ENCODE peak calls at places on chromosomes 1 and 21, in four cellular contexts. One of them, this sample, is unnamed.

GRCh38 chr1:4613606-4614370 is 40.6 kb upstream of the AJAP1 start:
- DNase-seq in neural crest cell: no peak
- DNase-seq in fibroblast of pulmonary artery: no peak
- DNase-seq in NCI-H187: no peak
- DNase-seq in this sample: no peak

GRCh38 chr1:22803833-22804232 is 93.2 kb downstream of the EPHB2 start:
- DNase-seq in neural crest cell: no peak
- DNase-seq in fibroblast of pulmonary artery: no peak
- DNase-seq in NCI-H187: no peak
- DNase-seq in this sample: no peak

GRCh38 chr1:2378441-2378851 is 12.9 kb downstream of the MORN1 start:
- DNase-seq in neural crest cell: no peak
- DNase-seq in fibroblast of pulmonary artery: no peak
- DNase-seq in NCI-H187: no peak
- DNase-seq in this sample: peak

GRCh38 chr1:224213438-224214119 is 30.5 kb downstream of the DEGS1 start:
- DNase-seq in neural crest cell: no peak
- DNase-seq in fibroblast of pulmonary artery: no peak
- DNase-seq in NCI-H187: no peak
- DNase-seq in this sample: no peak

GRCh38 chr1:9250586-9251381 is 16.2 kb downstream of the H6PD start:
- DNase-seq in neural crest cell: no peak
- DNase-seq in fibroblast of pulmonary artery: no peak
- DNase-seq in NCI-H187: peak
- DNase-seq in this sample: no peak

GRCh38 chr1:50109647-50110075 is 941 bp downstream of the ELAVL4 start:
- DNase-seq in neural crest cell: no peak
- DNase-seq in fibroblast of pulmonary artery: no peak
- DNase-seq in NCI-H187: peak
- DNase-seq in this sample: no peak

GRCh38 chr1:156241311-156241811 is 623 bp upstream of the BGLAP start:
- DNase-seq in neural crest cell: no peak
- DNase-seq in fibroblast of pulmonary artery: no peak
- DNase-seq in NCI-H187: no peak
- DNase-seq in this sample: no peak

GRCh38 chr1:198903203-198903602 is 264.4 kb downstream of the PTPRC start:
- DNase-seq in neural crest cell: peak
- DNase-seq in fibroblast of pulmonary artery: no peak
- DNase-seq in NCI-H187: no peak
- DNase-seq in this sample: no peak

GRCh38 chr1:210129092-210129491 is 103.5 kb upstream of the SERTAD4 start:
- DNase-seq in neural crest cell: no peak
- DNase-seq in fibroblast of pulmonary artery: no peak
- DNase-seq in NCI-H187: peak
- DNase-seq in this sample: no peak

GRCh38 chr1:243286409-243287127 is 30.7 kb downstream of the SDCCAG8 start:
- DNase-seq in neural crest cell: no peak
- DNase-seq in fibroblast of pulmonary artery: peak
- DNase-seq in NCI-H187: no peak
- DNase-seq in this sample: no peak

GRCh38 chr1:208433086-208433485 is 188.9 kb upstream of the PLXNA2 start:
- DNase-seq in neural crest cell: no peak
- DNase-seq in fibroblast of pulmonary artery: no peak
- DNase-seq in NCI-H187: no peak
- DNase-seq in this sample: no peak

GRCh38 chr1:101833312-101833711 is 163.4 kb downstream of the OLFM3 start:
- DNase-seq in neural crest cell: no peak
- DNase-seq in fibroblast of pulmonary artery: no peak
- DNase-seq in NCI-H187: no peak
- DNase-seq in this sample: no peak

GRCh38 chr21:37366488-37367300 is at the start of gene DYRK1A:
- DNase-seq in neural crest cell: peak
- DNase-seq in fibroblast of pulmonary artery: peak
- DNase-seq in NCI-H187: peak
- DNase-seq in this sample: peak

GRCh38 chr1:84319662-84320061 is 18.2 kb downstream of the SAMD13 start:
- DNase-seq in neural crest cell: no peak
- DNase-seq in fibroblast of pulmonary artery: no peak
- DNase-seq in NCI-H187: no peak
- DNase-seq in this sample: no peak

GRCh38 chr1:43251024-43251423 is 18.8 kb upstream of the TMEM125 start:
- DNase-seq in neural crest cell: no peak
- DNase-seq in fibroblast of pulmonary artery: no peak
- DNase-seq in NCI-H187: no peak
- DNase-seq in this sample: no peak

GRCh38 chr1:211036701-211037494 is 97.0 kb downstream of the KCNH1 start:
- DNase-seq in neural crest cell: no peak
- DNase-seq in fibroblast of pulmonary artery: peak
- DNase-seq in NCI-H187: no peak
- DNase-seq in this sample: no peak

GRCh38 chr1:19925342-19926070 is 2.1 kb upstream of the PLA2G2E start:
- DNase-seq in neural crest cell: no peak
- DNase-seq in fibroblast of pulmonary artery: no peak
- DNase-seq in NCI-H187: no peak
- DNase-seq in this sample: no peak

GRCh38 chr1:180854456-180854855 is 58.2 kb upstream of the KIAA1614 start:
- DNase-seq in neural crest cell: no peak
- DNase-seq in fibroblast of pulmonary artery: peak
- DNase-seq in NCI-H187: no peak
- DNase-seq in this sample: no peak

GRCh38 chr1:160997323-160998038 is 23.5 kb downstream of the F11R start:
- DNase-seq in neural crest cell: peak
- DNase-seq in fibroblast of pulmonary artery: peak
- DNase-seq in NCI-H187: no peak
- DNase-seq in this sample: peak

GRCh38 chr1:21607549-21608529 is 61.3 kb downstream of the RAP1GAP start:
- DNase-seq in neural crest cell: peak
- DNase-seq in fibroblast of pulmonary artery: peak
- DNase-seq in NCI-H187: peak
- DNase-seq in this sample: peak

GRCh38 chr1:60894121-60894520 is 188.2 kb upstream of the NFIA start:
- DNase-seq in neural crest cell: peak
- DNase-seq in fibroblast of pulmonary artery: no peak
- DNase-seq in NCI-H187: no peak
- DNase-seq in this sample: peak

GRCh38 chr1:179121159-179121938 is 39.5 kb downstream of the TOR3A start:
- DNase-seq in neural crest cell: peak
- DNase-seq in fibroblast of pulmonary artery: peak
- DNase-seq in NCI-H187: no peak
- DNase-seq in this sample: peak

GRCh38 chr1:31730336-31731048 is 26.7 kb upstream of the COL16A1 start:
- DNase-seq in neural crest cell: no peak
- DNase-seq in fibroblast of pulmonary artery: no peak
- DNase-seq in NCI-H187: no peak
- DNase-seq in this sample: no peak

GRCh38 chr1:180213401-180214177 is 16.5 kb upstream of the LHX4 start:
- DNase-seq in neural crest cell: no peak
- DNase-seq in fibroblast of pulmonary artery: no peak
- DNase-seq in NCI-H187: no peak
- DNase-seq in this sample: no peak

GRCh38 chr21:31570824-31571425 is 88.6 kb upstream of the SOD1 start:
- DNase-seq in neural crest cell: no peak
- DNase-seq in fibroblast of pulmonary artery: no peak
- DNase-seq in NCI-H187: no peak
- DNase-seq in this sample: no peak

GRCh38 chr1:152951711-152952110 is 4.7 kb downstream of the SPRR5 start:
- DNase-seq in neural crest cell: no peak
- DNase-seq in fibroblast of pulmonary artery: no peak
- DNase-seq in NCI-H187: no peak
- DNase-seq in this sample: no peak

GRCh38 chr1:3089490-3089889 is 20.5 kb downstream of the PRDM16 start:
- DNase-seq in neural crest cell: no peak
- DNase-seq in fibroblast of pulmonary artery: no peak
- DNase-seq in NCI-H187: no peak
- DNase-seq in this sample: no peak

GRCh38 chr1:164779376-164779775 is 220.4 kb downstream of the PBX1 start:
- DNase-seq in neural crest cell: no peak
- DNase-seq in fibroblast of pulmonary artery: no peak
- DNase-seq in NCI-H187: no peak
- DNase-seq in this sample: no peak

GRCh38 chr1:234535763-234536515 is 57.0 kb upstream of the TARBP1 start:
- DNase-seq in neural crest cell: no peak
- DNase-seq in fibroblast of pulmonary artery: peak
- DNase-seq in NCI-H187: no peak
- DNase-seq in this sample: no peak

GRCh38 chr1:23214640-23215039 is 2.7 kb downstream of the HTR1D start:
- DNase-seq in neural crest cell: no peak
- DNase-seq in fibroblast of pulmonary artery: no peak
- DNase-seq in NCI-H187: no peak
- DNase-seq in this sample: no peak

GRCh38 chr1:204192589-204193352 is 3.5 kb downstream of the KISS1 start:
- DNase-seq in neural crest cell: no peak
- DNase-seq in fibroblast of pulmonary artery: no peak
- DNase-seq in NCI-H187: no peak
- DNase-seq in this sample: no peak

GRCh38 chr1:119141020-119141424 is 569 bp upstream of the WARS2 start:
- DNase-seq in neural crest cell: peak
- DNase-seq in fibroblast of pulmonary artery: peak
- DNase-seq in NCI-H187: no peak
- DNase-seq in this sample: no peak

GRCh38 chr1:2796890-2797740 is 4.4 kb downstream of the TTC34 start:
- DNase-seq in neural crest cell: no peak
- DNase-seq in fibroblast of pulmonary artery: no peak
- DNase-seq in NCI-H187: no peak
- DNase-seq in this sample: no peak

GRCh38 chr1:21217812-21218596 is 41.3 kb upstream of the EIF4G3 start:
- DNase-seq in neural crest cell: peak
- DNase-seq in fibroblast of pulmonary artery: peak
- DNase-seq in NCI-H187: no peak
- DNase-seq in this sample: peak

GRCh38 chr1:14742181-14742980 is 143.9 kb downstream of the KAZN start:
- DNase-seq in neural crest cell: no peak
- DNase-seq in fibroblast of pulmonary artery: peak
- DNase-seq in NCI-H187: no peak
- DNase-seq in this sample: no peak

GRCh38 chr1:209926045-209926444 is 12.0 kb upstream of the SYT14 start:
- DNase-seq in neural crest cell: no peak
- DNase-seq in fibroblast of pulmonary artery: peak
- DNase-seq in NCI-H187: no peak
- DNase-seq in this sample: no peak

GRCh38 chr1:180975551-180975950 is 47.1 kb downstream of the STX6 start:
- DNase-seq in neural crest cell: no peak
- DNase-seq in fibroblast of pulmonary artery: no peak
- DNase-seq in NCI-H187: no peak
- DNase-seq in this sample: no peak

GRCh38 chr1:154006136-154006535 is 15.6 kb downstream of the RPS27 start:
- DNase-seq in neural crest cell: no peak
- DNase-seq in fibroblast of pulmonary artery: peak
- DNase-seq in NCI-H187: no peak
- DNase-seq in this sample: no peak

GRCh38 chr1:53592521-53592982 is 133.4 kb downstream of the DMRTB1 start:
- DNase-seq in neural crest cell: no peak
- DNase-seq in fibroblast of pulmonary artery: peak
- DNase-seq in NCI-H187: peak
- DNase-seq in this sample: no peak